ENCODE peak calls at places on chromosomes 6 and 20, in four cellular contexts. One of them, this sample, is unnamed.

GRCh38 chr6:19309661-19310060 is 527.5 kb upstream of the ID4 start:
- DNase-seq in nucleus accumbens: no peak
- DNase-seq in stimulated activated CD8-positive, alpha-beta memory T cell treated with anti-CD3 and anti-CD28 coated beads, Interleukin-15, amount 100 ng/mL, for 1 hour: no peak
- DNase-seq in NCI-H748 treated with DMSO at 0.1 percent for 48 hours: no peak
- DNase-seq in this sample: no peak

GRCh38 chr6:14964901-14965300 is 281.0 kb upstream of the JARID2 start:
- DNase-seq in nucleus accumbens: no peak
- DNase-seq in stimulated activated CD8-positive, alpha-beta memory T cell treated with anti-CD3 and anti-CD28 coated beads, Interleukin-15, amount 100 ng/mL, for 1 hour: no peak
- DNase-seq in NCI-H748 treated with DMSO at 0.1 percent for 48 hours: no peak
- DNase-seq in this sample: no peak

GRCh38 chr20:47922280-47922675 is 137.0 kb upstream of the SULF2 start:
- DNase-seq in nucleus accumbens: no peak
- DNase-seq in stimulated activated CD8-positive, alpha-beta memory T cell treated with anti-CD3 and anti-CD28 coated beads, Interleukin-15, amount 100 ng/mL, for 1 hour: no peak
- DNase-seq in NCI-H748 treated with DMSO at 0.1 percent for 48 hours: no peak
- DNase-seq in this sample: no peak

GRCh38 chr6:139972116-139972515 is 597.7 kb upstream of the CITED2 start:
- DNase-seq in nucleus accumbens: no peak
- DNase-seq in stimulated activated CD8-positive, alpha-beta memory T cell treated with anti-CD3 and anti-CD28 coated beads, Interleukin-15, amount 100 ng/mL, for 1 hour: no peak
- DNase-seq in NCI-H748 treated with DMSO at 0.1 percent for 48 hours: no peak
- DNase-seq in this sample: no peak

GRCh38 chr20:61520761-61521460 is 268.9 kb downstream of the CDH4 start:
- DNase-seq in nucleus accumbens: no peak
- DNase-seq in stimulated activated CD8-positive, alpha-beta memory T cell treated with anti-CD3 and anti-CD28 coated beads, Interleukin-15, amount 100 ng/mL, for 1 hour: no peak
- DNase-seq in NCI-H748 treated with DMSO at 0.1 percent for 48 hours: no peak
- DNase-seq in this sample: no peak

GRCh38 chr20:1700990-1701389 is 43.4 kb upstream of the SIRPG start:
- DNase-seq in nucleus accumbens: no peak
- DNase-seq in stimulated activated CD8-positive, alpha-beta memory T cell treated with anti-CD3 and anti-CD28 coated beads, Interleukin-15, amount 100 ng/mL, for 1 hour: no peak
- DNase-seq in NCI-H748 treated with DMSO at 0.1 percent for 48 hours: peak
- DNase-seq in this sample: no peak

GRCh38 chr6:41706876-41707564 is 28.4 kb downstream of the TFEB start:
- DNase-seq in nucleus accumbens: peak
- DNase-seq in stimulated activated CD8-positive, alpha-beta memory T cell treated with anti-CD3 and anti-CD28 coated beads, Interleukin-15, amount 100 ng/mL, for 1 hour: no peak
- DNase-seq in NCI-H748 treated with DMSO at 0.1 percent for 48 hours: no peak
- DNase-seq in this sample: no peak

GRCh38 chr6:51812231-51812630 is 275.2 kb downstream of the PKHD1 start:
- DNase-seq in nucleus accumbens: no peak
- DNase-seq in stimulated activated CD8-positive, alpha-beta memory T cell treated with anti-CD3 and anti-CD28 coated beads, Interleukin-15, amount 100 ng/mL, for 1 hour: no peak
- DNase-seq in NCI-H748 treated with DMSO at 0.1 percent for 48 hours: no peak
- DNase-seq in this sample: no peak

GRCh38 chr6:166006593-166007301 is 160.9 kb downstream of the TBXT start:
- DNase-seq in nucleus accumbens: no peak
- DNase-seq in stimulated activated CD8-positive, alpha-beta memory T cell treated with anti-CD3 and anti-CD28 coated beads, Interleukin-15, amount 100 ng/mL, for 1 hour: no peak
- DNase-seq in NCI-H748 treated with DMSO at 0.1 percent for 48 hours: no peak
- DNase-seq in this sample: no peak

GRCh38 chr20:33622705-33623390 is 39.3 kb upstream of the C20orf144 start:
- DNase-seq in nucleus accumbens: no peak
- DNase-seq in stimulated activated CD8-positive, alpha-beta memory T cell treated with anti-CD3 and anti-CD28 coated beads, Interleukin-15, amount 100 ng/mL, for 1 hour: no peak
- DNase-seq in NCI-H748 treated with DMSO at 0.1 percent for 48 hours: no peak
- DNase-seq in this sample: no peak

GRCh38 chr6:21769405-21769851 is 175.9 kb downstream of the SOX4 start:
- DNase-seq in nucleus accumbens: no peak
- DNase-seq in stimulated activated CD8-positive, alpha-beta memory T cell treated with anti-CD3 and anti-CD28 coated beads, Interleukin-15, amount 100 ng/mL, for 1 hour: no peak
- DNase-seq in NCI-H748 treated with DMSO at 0.1 percent for 48 hours: no peak
- DNase-seq in this sample: peak

GRCh38 chr6:4936681-4937041 is 67.2 kb downstream of the RPP40 start:
- DNase-seq in nucleus accumbens: no peak
- DNase-seq in stimulated activated CD8-positive, alpha-beta memory T cell treated with anti-CD3 and anti-CD28 coated beads, Interleukin-15, amount 100 ng/mL, for 1 hour: no peak
- DNase-seq in NCI-H748 treated with DMSO at 0.1 percent for 48 hours: peak
- DNase-seq in this sample: no peak

GRCh38 chr6:116931456-116931855 is 54.4 kb downstream of the RFX6 start:
- DNase-seq in nucleus accumbens: no peak
- DNase-seq in stimulated activated CD8-positive, alpha-beta memory T cell treated with anti-CD3 and anti-CD28 coated beads, Interleukin-15, amount 100 ng/mL, for 1 hour: no peak
- DNase-seq in NCI-H748 treated with DMSO at 0.1 percent for 48 hours: no peak
- DNase-seq in this sample: no peak

GRCh38 chr20:35151739-35152138 is 4.6 kb upstream of the EDEM2 start:
- DNase-seq in nucleus accumbens: no peak
- DNase-seq in stimulated activated CD8-positive, alpha-beta memory T cell treated with anti-CD3 and anti-CD28 coated beads, Interleukin-15, amount 100 ng/mL, for 1 hour: no peak
- DNase-seq in NCI-H748 treated with DMSO at 0.1 percent for 48 hours: no peak
- DNase-seq in this sample: no peak

GRCh38 chr20:51236396-51236795 is 213.5 kb upstream of the KCNG1 start:
- DNase-seq in nucleus accumbens: no peak
- DNase-seq in stimulated activated CD8-positive, alpha-beta memory T cell treated with anti-CD3 and anti-CD28 coated beads, Interleukin-15, amount 100 ng/mL, for 1 hour: no peak
- DNase-seq in NCI-H748 treated with DMSO at 0.1 percent for 48 hours: no peak
- DNase-seq in this sample: no peak

GRCh38 chr6:6694825-6695710 is 106.5 kb downstream of the LY86 start:
- DNase-seq in nucleus accumbens: no peak
- DNase-seq in stimulated activated CD8-positive, alpha-beta memory T cell treated with anti-CD3 and anti-CD28 coated beads, Interleukin-15, amount 100 ng/mL, for 1 hour: no peak
- DNase-seq in NCI-H748 treated with DMSO at 0.1 percent for 48 hours: no peak
- DNase-seq in this sample: no peak

GRCh38 chr6:108714012-108714773 is 134.0 kb upstream of the ARMC2 start:
- DNase-seq in nucleus accumbens: no peak
- DNase-seq in stimulated activated CD8-positive, alpha-beta memory T cell treated with anti-CD3 and anti-CD28 coated beads, Interleukin-15, amount 100 ng/mL, for 1 hour: no peak
- DNase-seq in NCI-H748 treated with DMSO at 0.1 percent for 48 hours: no peak
- DNase-seq in this sample: no peak

GRCh38 chr6:42226251-42227143 is 8.8 kb upstream of the MRPS10 start:
- DNase-seq in nucleus accumbens: no peak
- DNase-seq in stimulated activated CD8-positive, alpha-beta memory T cell treated with anti-CD3 and anti-CD28 coated beads, Interleukin-15, amount 100 ng/mL, for 1 hour: no peak
- DNase-seq in NCI-H748 treated with DMSO at 0.1 percent for 48 hours: no peak
- DNase-seq in this sample: peak

GRCh38 chr6:143408151-143408786 is 42.2 kb downstream of the ADAT2 start:
- DNase-seq in nucleus accumbens: no peak
- DNase-seq in stimulated activated CD8-positive, alpha-beta memory T cell treated with anti-CD3 and anti-CD28 coated beads, Interleukin-15, amount 100 ng/mL, for 1 hour: no peak
- DNase-seq in NCI-H748 treated with DMSO at 0.1 percent for 48 hours: no peak
- DNase-seq in this sample: no peak

GRCh38 chr6:6614096-6614964 is 25.8 kb downstream of the LY86 start:
- DNase-seq in nucleus accumbens: no peak
- DNase-seq in stimulated activated CD8-positive, alpha-beta memory T cell treated with anti-CD3 and anti-CD28 coated beads, Interleukin-15, amount 100 ng/mL, for 1 hour: no peak
- DNase-seq in NCI-H748 treated with DMSO at 0.1 percent for 48 hours: no peak
- DNase-seq in this sample: peak

GRCh38 chr20:4233520-4233919 is 218.2 kb upstream of the RNF24 start:
- DNase-seq in nucleus accumbens: no peak
- DNase-seq in stimulated activated CD8-positive, alpha-beta memory T cell treated with anti-CD3 and anti-CD28 coated beads, Interleukin-15, amount 100 ng/mL, for 1 hour: no peak
- DNase-seq in NCI-H748 treated with DMSO at 0.1 percent for 48 hours: no peak
- DNase-seq in this sample: no peak

GRCh38 chr20:58173091-58173490 is 55.4 kb downstream of the ANKRD60 start:
- DNase-seq in nucleus accumbens: no peak
- DNase-seq in stimulated activated CD8-positive, alpha-beta memory T cell treated with anti-CD3 and anti-CD28 coated beads, Interleukin-15, amount 100 ng/mL, for 1 hour: no peak
- DNase-seq in NCI-H748 treated with DMSO at 0.1 percent for 48 hours: no peak
- DNase-seq in this sample: peak

GRCh38 chr6:116631379-116631990 is 15.2 kb downstream of the RSPH4A start:
- DNase-seq in nucleus accumbens: no peak
- DNase-seq in stimulated activated CD8-positive, alpha-beta memory T cell treated with anti-CD3 and anti-CD28 coated beads, Interleukin-15, amount 100 ng/mL, for 1 hour: no peak
- DNase-seq in NCI-H748 treated with DMSO at 0.1 percent for 48 hours: peak
- DNase-seq in this sample: no peak

GRCh38 chr6:160224599-160225237 is 33.9 kb downstream of the SLC22A2 start:
- DNase-seq in nucleus accumbens: no peak
- DNase-seq in stimulated activated CD8-positive, alpha-beta memory T cell treated with anti-CD3 and anti-CD28 coated beads, Interleukin-15, amount 100 ng/mL, for 1 hour: no peak
- DNase-seq in NCI-H748 treated with DMSO at 0.1 percent for 48 hours: no peak
- DNase-seq in this sample: no peak

GRCh38 chr20:9172908-9173307 is 104.0 kb downstream of the PLCB4 start:
- DNase-seq in nucleus accumbens: no peak
- DNase-seq in stimulated activated CD8-positive, alpha-beta memory T cell treated with anti-CD3 and anti-CD28 coated beads, Interleukin-15, amount 100 ng/mL, for 1 hour: no peak
- DNase-seq in NCI-H748 treated with DMSO at 0.1 percent for 48 hours: no peak
- DNase-seq in this sample: no peak

GRCh38 chr6:127737009-127737486 is 160.1 kb downstream of the C6orf58 start:
- DNase-seq in nucleus accumbens: peak
- DNase-seq in stimulated activated CD8-positive, alpha-beta memory T cell treated with anti-CD3 and anti-CD28 coated beads, Interleukin-15, amount 100 ng/mL, for 1 hour: peak
- DNase-seq in NCI-H748 treated with DMSO at 0.1 percent for 48 hours: peak
- DNase-seq in this sample: peak

GRCh38 chr20:25987073-25987927 is 290.6 kb upstream of the ZNF337 start:
- DNase-seq in nucleus accumbens: peak
- DNase-seq in stimulated activated CD8-positive, alpha-beta memory T cell treated with anti-CD3 and anti-CD28 coated beads, Interleukin-15, amount 100 ng/mL, for 1 hour: peak
- DNase-seq in NCI-H748 treated with DMSO at 0.1 percent for 48 hours: peak
- DNase-seq in this sample: peak

GRCh38 chr6:108285381-108285780 is 9.5 kb upstream of the AFG1L start:
- DNase-seq in nucleus accumbens: no peak
- DNase-seq in stimulated activated CD8-positive, alpha-beta memory T cell treated with anti-CD3 and anti-CD28 coated beads, Interleukin-15, amount 100 ng/mL, for 1 hour: no peak
- DNase-seq in NCI-H748 treated with DMSO at 0.1 percent for 48 hours: no peak
- DNase-seq in this sample: no peak

GRCh38 chr6:74074609-74075008 is 378.6 kb downstream of the CD109 start:
- DNase-seq in nucleus accumbens: no peak
- DNase-seq in stimulated activated CD8-positive, alpha-beta memory T cell treated with anti-CD3 and anti-CD28 coated beads, Interleukin-15, amount 100 ng/mL, for 1 hour: no peak
- DNase-seq in NCI-H748 treated with DMSO at 0.1 percent for 48 hours: no peak
- DNase-seq in this sample: no peak

GRCh38 chr6:151413372-151414145 is 22.2 kb upstream of the ZBTB2 start:
- DNase-seq in nucleus accumbens: no peak
- DNase-seq in stimulated activated CD8-positive, alpha-beta memory T cell treated with anti-CD3 and anti-CD28 coated beads, Interleukin-15, amount 100 ng/mL, for 1 hour: peak
- DNase-seq in NCI-H748 treated with DMSO at 0.1 percent for 48 hours: no peak
- DNase-seq in this sample: no peak

GRCh38 chr6:112851141-112851540 is 504.0 kb downstream of the RFPL4B start:
- DNase-seq in nucleus accumbens: no peak
- DNase-seq in stimulated activated CD8-positive, alpha-beta memory T cell treated with anti-CD3 and anti-CD28 coated beads, Interleukin-15, amount 100 ng/mL, for 1 hour: no peak
- DNase-seq in NCI-H748 treated with DMSO at 0.1 percent for 48 hours: no peak
- DNase-seq in this sample: no peak

GRCh38 chr6:134437376-134437775 is 119.5 kb upstream of the SGK1 start:
- DNase-seq in nucleus accumbens: no peak
- DNase-seq in stimulated activated CD8-positive, alpha-beta memory T cell treated with anti-CD3 and anti-CD28 coated beads, Interleukin-15, amount 100 ng/mL, for 1 hour: no peak
- DNase-seq in NCI-H748 treated with DMSO at 0.1 percent for 48 hours: no peak
- DNase-seq in this sample: no peak

GRCh38 chr6:130148181-130148580 is 74.6 kb downstream of the SAMD3 start:
- DNase-seq in nucleus accumbens: no peak
- DNase-seq in stimulated activated CD8-positive, alpha-beta memory T cell treated with anti-CD3 and anti-CD28 coated beads, Interleukin-15, amount 100 ng/mL, for 1 hour: no peak
- DNase-seq in NCI-H748 treated with DMSO at 0.1 percent for 48 hours: no peak
- DNase-seq in this sample: peak

GRCh38 chr6:106103728-106104109 is 17.6 kb downstream of the PRDM1 start:
- DNase-seq in nucleus accumbens: no peak
- DNase-seq in stimulated activated CD8-positive, alpha-beta memory T cell treated with anti-CD3 and anti-CD28 coated beads, Interleukin-15, amount 100 ng/mL, for 1 hour: no peak
- DNase-seq in NCI-H748 treated with DMSO at 0.1 percent for 48 hours: no peak
- DNase-seq in this sample: peak

GRCh38 chr6:2038096-2038495 is 207.3 kb downstream of the GMDS start:
- DNase-seq in nucleus accumbens: no peak
- DNase-seq in stimulated activated CD8-positive, alpha-beta memory T cell treated with anti-CD3 and anti-CD28 coated beads, Interleukin-15, amount 100 ng/mL, for 1 hour: no peak
- DNase-seq in NCI-H748 treated with DMSO at 0.1 percent for 48 hours: no peak
- DNase-seq in this sample: no peak

GRCh38 chr20:35731862-35732643 is 10.0 kb downstream of the RBM39 start:
- DNase-seq in nucleus accumbens: no peak
- DNase-seq in stimulated activated CD8-positive, alpha-beta memory T cell treated with anti-CD3 and anti-CD28 coated beads, Interleukin-15, amount 100 ng/mL, for 1 hour: no peak
- DNase-seq in NCI-H748 treated with DMSO at 0.1 percent for 48 hours: no peak
- DNase-seq in this sample: no peak

GRCh38 chr6:2749972-2750600 is 636 bp downstream of the MYLK4 start:
- DNase-seq in nucleus accumbens: peak
- DNase-seq in stimulated activated CD8-positive, alpha-beta memory T cell treated with anti-CD3 and anti-CD28 coated beads, Interleukin-15, amount 100 ng/mL, for 1 hour: peak
- DNase-seq in NCI-H748 treated with DMSO at 0.1 percent for 48 hours: peak
- DNase-seq in this sample: peak

GRCh38 chr20:986733-987355 is 15.3 kb downstream of the RSPO4 start:
- DNase-seq in nucleus accumbens: no peak
- DNase-seq in stimulated activated CD8-positive, alpha-beta memory T cell treated with anti-CD3 and anti-CD28 coated beads, Interleukin-15, amount 100 ng/mL, for 1 hour: no peak
- DNase-seq in NCI-H748 treated with DMSO at 0.1 percent for 48 hours: no peak
- DNase-seq in this sample: no peak

GRCh38 chr6:125509477-125509876 is 207.7 kb upstream of the HDDC2 start:
- DNase-seq in nucleus accumbens: no peak
- DNase-seq in stimulated activated CD8-positive, alpha-beta memory T cell treated with anti-CD3 and anti-CD28 coated beads, Interleukin-15, amount 100 ng/mL, for 1 hour: no peak
- DNase-seq in NCI-H748 treated with DMSO at 0.1 percent for 48 hours: no peak
- DNase-seq in this sample: no peak

This sample was measured in iPS-NIHi11.